ENCODE peak calls at places on chromosomes 1 and 21, in seven cellular contexts. O, U, A, M, L, W and B are unnamed samples.

GRCh38 chr21:35284199-35284598 is 235.1 kb upstream of the RUNX1 start:
- DNase-seq in O (no peak), U (peak), A (no peak), M (peak), L (peak), W (no peak), B (peak)

GRCh38 chr21:30935121-30935888 is 53.9 kb upstream of the KRTAP11-1 start:
- DNase-seq in O (no peak), U (no peak), A (no peak), M (no peak), L (no peak), W (no peak), B (no peak)

GRCh38 chr1:193181985-193182384 is 4.4 kb downstream of the B3GALT2 start:
- DNase-seq in O (peak), U (no peak), A (no peak), M (no peak), L (no peak), W (peak), B (no peak)

GRCh38 chr1:98672184-98672583 is 10.7 kb downstream of the SNX7 start:
- DNase-seq in O (no peak), U (no peak), A (no peak), M (no peak), L (no peak), W (no peak), B (no peak)

GRCh38 chr1:94382163-94382562 is 36.0 kb upstream of the ABCD3 start:
- DNase-seq in O (no peak), U (no peak), A (no peak), M (no peak), L (no peak), W (no peak), B (no peak)

GRCh38 chr1:32220746-32221580 is 1.2 kb downstream of the TMEM234 start:
- DNase-seq in O (no peak), U (no peak), A (no peak), M (no peak), L (no peak), W (no peak), B (no peak)

GRCh38 chr1:208040714-208041393 is 129.9 kb upstream of the CD34 start:
- DNase-seq in O (no peak), U (no peak), A (no peak), M (no peak), L (no peak), W (no peak), B (no peak)

GRCh38 chr1:17027403-17027802 is 15.7 kb upstream of the ATP13A2 start:
- DNase-seq in O (peak), U (no peak), A (no peak), M (no peak), L (peak), W (peak), B (no peak)

GRCh38 chr1:244049142-244049968 is 1.7 kb upstream of the ZBTB18 start:
- DNase-seq in O (peak), U (peak), A (no peak), M (peak), L (no peak), W (peak), B (peak)

GRCh38 chr21:39715804-39716397 is 29.1 kb upstream of the IGSF5 start:
- DNase-seq in O (peak), U (peak), A (peak), M (no peak), L (peak), W (peak), B (peak)

GRCh38 chr1:59317780-59318179 is 20.9 kb downstream of the FGGY start:
- DNase-seq in O (no peak), U (no peak), A (no peak), M (no peak), L (no peak), W (no peak), B (no peak)

GRCh38 chr1:17895401-17895800 is 140.3 kb downstream of the ACTL8 start:
- DNase-seq in O (no peak), U (no peak), A (no peak), M (no peak), L (no peak), W (no peak), B (no peak)

GRCh38 chr1:47894718-47895393 is 102.3 kb downstream of the TRABD2B start:
- DNase-seq in O (no peak), U (peak), A (no peak), M (no peak), L (no peak), W (peak), B (peak)

GRCh38 chr1:37035828-37036666 is 1.7 kb upstream of the GRIK3 start:
- DNase-seq in O (no peak), U (no peak), A (no peak), M (no peak), L (no peak), W (no peak), B (no peak)

GRCh38 chr1:67642694-67643093 is 42.3 kb upstream of the GADD45A start:
- DNase-seq in O (no peak), U (peak), A (no peak), M (no peak), L (peak), W (peak), B (no peak)

GRCh38 chr1:162159515-162159914 is 90.0 kb downstream of the NOS1AP start:
- DNase-seq in O (no peak), U (no peak), A (no peak), M (no peak), L (no peak), W (peak), B (no peak)

GRCh38 chr1:229191066-229191674 is 79.7 kb upstream of the RAB4A start:
- DNase-seq in O (no peak), U (no peak), A (no peak), M (no peak), L (peak), W (peak), B (no peak)

GRCh38 chr1:166032901-166033371 is 133.9 kb downstream of the FAM78B start:
- DNase-seq in O (no peak), U (no peak), A (no peak), M (no peak), L (no peak), W (no peak), B (no peak)

GRCh38 chr1:48526045-48526714 is 54.2 kb upstream of the SPATA6 start:
- DNase-seq in O (no peak), U (peak), A (no peak), M (no peak), L (peak), W (peak), B (peak)

GRCh38 chr1:204902674-204903073 is 32.0 kb downstream of the NFASC start:
- DNase-seq in O (no peak), U (no peak), A (no peak), M (no peak), L (no peak), W (no peak), B (no peak)

GRCh38 chr1:162136760-162137537 is 67.5 kb downstream of the NOS1AP start:
- DNase-seq in O (no peak), U (peak), A (peak), M (no peak), L (peak), W (peak), B (peak)

GRCh38 chr1:108124622-108125311 is 75.4 kb downstream of the SLC25A24 start:
- DNase-seq in O (no peak), U (no peak), A (no peak), M (no peak), L (no peak), W (no peak), B (no peak)

GRCh38 chr1:222798111-222798510 is 16.7 kb upstream of the DISP1 start:
- DNase-seq in O (no peak), U (peak), A (no peak), M (no peak), L (peak), W (peak), B (peak)

GRCh38 chr1:14983277-14983676 is 170.3 kb upstream of the TMEM51 start:
- DNase-seq in O (no peak), U (no peak), A (no peak), M (no peak), L (no peak), W (no peak), B (no peak)

GRCh38 chr1:116066868-116067563 is 44.2 kb upstream of the MAB21L3 start:
- DNase-seq in O (no peak), U (peak), A (no peak), M (no peak), L (peak), W (peak), B (peak)

GRCh38 chr1:119742193-119742592 is 26.5 kb downstream of the HMGCS2 start:
- DNase-seq in O (no peak), U (peak), A (no peak), M (no peak), L (peak), W (peak), B (no peak)

GRCh38 chr1:63004868-63005267 is 220.9 kb downstream of the ATG4C start:
- DNase-seq in O (no peak), U (peak), A (no peak), M (no peak), L (peak), W (peak), B (peak)

GRCh38 chr21:31554511-31555022 is 104.9 kb upstream of the SOD1 start:
- DNase-seq in O (no peak), U (peak), A (no peak), M (no peak), L (peak), W (peak), B (no peak)

GRCh38 chr1:11470912-11471311 is 8.0 kb upstream of the DISP3 start:
- DNase-seq in O (no peak), U (no peak), A (no peak), M (no peak), L (no peak), W (no peak), B (no peak)

GRCh38 chr1:213448360-213448759 is 397.3 kb downstream of the RPS6KC1 start:
- DNase-seq in O (no peak), U (no peak), A (no peak), M (no peak), L (no peak), W (no peak), B (no peak)

GRCh38 chr1:17486242-17486641 is 46.8 kb upstream of the RCC2 start:
- DNase-seq in O (no peak), U (no peak), A (no peak), M (peak), L (no peak), W (no peak), B (no peak)

GRCh38 chr1:206864939-206865671 is at the start of gene IL20:
- DNase-seq in O (peak), U (peak), A (peak), M (peak), L (peak), W (peak), B (peak)

GRCh38 chr1:56844709-56845108 is 9.9 kb upstream of the C8A start:
- DNase-seq in O (no peak), U (no peak), A (no peak), M (no peak), L (no peak), W (no peak), B (no peak)

GRCh38 chr1:78047131-78047530 is 1.4 kb downstream of the GIPC2 start:
- DNase-seq in O (no peak), U (no peak), A (no peak), M (no peak), L (no peak), W (no peak), B (no peak)

GRCh38 chr1:11237364-11237755 is 25.0 kb downstream of the MTOR start:
- DNase-seq in O (no peak), U (no peak), A (no peak), M (no peak), L (no peak), W (no peak), B (no peak)

GRCh38 chr1:112544011-112544688 is 35.4 kb downstream of the WNT2B start:
- DNase-seq in O (no peak), U (peak), A (peak), M (no peak), L (peak), W (peak), B (peak)

GRCh38 chr1:235502601-235503332 is 1.5 kb downstream of the B3GALNT2 start:
- DNase-seq in O (no peak), U (peak), A (peak), M (no peak), L (peak), W (peak), B (peak)

GRCh38 chr21:42748620-42749176 is 95.3 kb downstream of the PDE9A start:
- DNase-seq in O (peak), U (no peak), A (no peak), M (no peak), L (no peak), W (no peak), B (no peak)
- TF ChIP-seq CTCF in O (no peak), U (no peak), A (no peak), M (no peak), L (no peak), W (no peak), B (no peak)

DNA sequence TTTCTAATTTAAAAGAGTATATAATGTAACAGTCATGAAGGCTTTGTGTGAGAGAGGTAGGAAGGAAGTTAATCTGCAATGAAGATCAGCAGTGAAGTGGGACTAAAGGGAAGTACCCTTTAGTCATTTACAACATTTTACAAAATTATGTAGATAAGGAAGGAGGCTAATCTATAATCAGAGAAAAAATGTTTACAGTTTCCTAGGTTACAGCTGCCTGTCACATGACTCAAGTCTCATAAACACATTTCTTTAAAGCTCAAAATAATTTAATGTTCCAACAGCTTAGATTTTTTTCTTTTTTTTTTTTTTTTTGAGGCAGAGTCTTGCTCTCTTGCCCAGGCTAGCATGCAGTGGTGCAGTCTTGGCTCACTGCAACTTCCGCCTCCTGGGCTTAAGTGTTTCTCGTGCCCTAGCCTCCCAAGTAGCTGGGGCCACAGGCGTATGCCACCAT is 26.2 kb upstream of the CAP1 start:
- DNase-seq in O (no peak), U (no peak), A (no peak), M (no peak), L (no peak), W (no peak), B (peak)
- H3K4me3 ChIP-seq in O (no peak), U (no peak), A (no peak), M (no peak), L (no peak), W (no peak), B (no peak)

DNA sequence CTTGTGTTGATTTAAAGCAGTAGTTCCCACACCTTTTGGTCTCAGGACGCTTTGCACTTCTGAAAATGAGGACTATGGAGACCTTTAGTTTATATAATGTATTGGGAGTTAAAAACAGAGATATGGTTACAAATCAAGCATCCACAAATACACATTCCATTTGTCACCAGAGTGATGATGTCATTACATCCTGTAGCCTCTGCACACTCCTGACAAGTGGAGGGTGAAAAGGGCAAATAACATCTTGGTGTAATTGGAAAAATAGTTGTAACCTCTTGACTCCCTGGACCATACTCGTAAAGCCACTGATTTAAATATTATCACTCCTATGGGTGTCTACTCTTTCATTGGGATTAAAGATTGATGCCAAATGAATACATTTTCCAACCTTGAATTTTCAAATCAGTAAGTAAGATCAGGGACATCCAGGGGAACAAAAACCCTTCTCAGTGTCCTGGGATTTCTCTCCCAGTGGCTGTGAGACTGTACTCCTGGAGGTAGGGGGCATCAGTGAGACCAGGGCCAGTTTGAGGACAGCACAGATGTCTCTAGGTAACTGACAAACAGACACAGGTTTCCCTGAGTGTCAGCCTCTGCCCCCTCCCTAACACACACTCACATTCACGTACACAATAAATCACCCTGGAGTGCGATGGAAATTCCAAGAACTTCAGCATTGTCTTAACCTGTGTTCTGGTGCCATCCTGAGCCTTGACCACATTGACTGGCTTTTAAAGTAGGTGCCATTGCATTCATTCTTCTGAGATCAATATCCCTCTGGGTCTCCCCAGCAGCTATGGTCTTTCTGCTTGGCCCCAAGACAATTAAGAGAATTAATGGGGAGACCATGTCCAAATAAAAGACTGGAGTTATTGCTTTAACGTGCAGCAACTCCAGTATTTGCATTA is 63.0 kb downstream of the NR5A2 start:
- DNase-seq in O (no peak), U (no peak), A (no peak), M (no peak), L (peak), W (peak), B (no peak)
- TF ChIP-seq CTCF in O (no peak), U (peak), A (peak), M (peak), L (no peak), W (peak), B (peak)

DNA sequence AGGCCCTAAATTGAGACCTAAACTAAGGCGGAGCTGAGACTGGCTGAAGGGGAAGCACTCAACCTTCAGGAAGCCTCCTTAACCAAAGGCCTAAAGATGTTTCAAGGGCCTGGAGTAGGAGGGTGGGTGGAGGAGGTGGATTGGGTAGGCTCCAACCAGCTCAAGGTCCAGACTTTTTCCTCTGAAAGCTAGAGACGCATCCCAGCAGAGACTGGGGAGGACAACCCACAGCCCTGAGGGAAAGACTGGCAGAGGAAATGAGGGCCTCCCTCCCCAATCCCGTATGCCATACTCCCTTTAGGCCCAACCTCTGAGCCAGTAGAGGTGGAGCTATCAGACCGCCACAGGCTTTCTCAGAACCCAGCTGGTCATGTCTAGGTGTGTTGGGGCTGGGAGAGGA is 1.1 kb downstream of the ECM1 start:
- DNase-seq in O (no peak), U (no peak), A (no peak), M (no peak), L (peak), W (peak), B (no peak)
- H3K4me3 ChIP-seq in O (peak), U (peak), A (peak), M (peak), L (peak), W (peak), B (peak)

GRCh38 chr1:167409183-167409582 is 109.1 kb downstream of the CD247 start:
- DNase-seq in O (no peak), U (no peak), A (no peak), M (no peak), L (no peak), W (no peak), B (no peak)
- TF ChIP-seq CTCF in O (no peak), U (no peak), A (no peak), M (no peak), L (no peak), W (no peak), B (no peak)

DNA sequence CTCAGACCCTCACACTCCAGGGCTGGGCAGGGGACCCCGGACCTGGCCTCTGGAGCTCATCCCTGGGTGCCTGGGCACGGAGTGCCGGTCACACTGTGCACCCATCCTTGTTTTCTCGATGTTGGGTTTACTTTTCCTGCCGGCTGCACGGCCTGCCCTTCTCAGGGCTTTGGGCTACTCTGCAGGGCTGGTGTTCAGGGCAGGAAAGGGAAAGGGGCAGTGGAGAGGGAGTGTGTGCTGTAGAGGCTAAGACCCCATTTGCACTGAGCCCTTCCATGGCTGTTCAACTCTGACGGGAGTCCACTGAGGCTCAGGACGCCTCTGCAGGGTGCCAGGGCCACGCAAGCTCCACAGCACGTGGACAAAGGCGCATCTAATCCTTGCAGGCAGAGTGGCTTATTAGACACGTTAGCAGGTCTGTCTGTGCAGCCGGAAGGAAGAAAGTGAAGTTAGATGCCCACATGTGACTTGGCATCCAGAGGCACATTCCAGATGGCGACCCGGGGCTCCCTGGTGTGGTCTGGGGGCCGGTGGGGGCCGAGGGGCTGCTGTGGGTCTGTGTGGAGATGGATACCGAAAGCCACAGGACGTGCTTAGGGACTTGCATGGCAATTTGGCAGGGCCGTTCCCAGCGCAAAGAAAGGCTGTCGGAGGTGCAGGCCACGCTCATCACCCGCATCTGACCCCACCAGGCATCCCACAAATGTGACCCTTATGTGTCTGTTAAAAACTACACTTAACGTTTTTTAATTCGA is 33.6 kb downstream of the COL18A1 start:
- DNase-seq in O (no peak), U (no peak), A (no peak), M (peak), L (no peak), W (no peak), B (no peak)
- H3K4me3 ChIP-seq in O (peak), U (no peak), A (no peak), M (no peak), L (no peak), W (peak), B (no peak)

GRCh38 chr1:33709174-33709573 is 154.7 kb upstream of the HMGB4 start:
- DNase-seq in O (no peak), U (no peak), A (no peak), M (no peak), L (no peak), W (no peak), B (no peak)
- TF ChIP-seq CTCF in O (no peak), U (no peak), A (no peak), M (no peak), L (no peak), W (no peak), B (no peak)